ENCODE peak calls at places on chromosomes 1 and 21, in seven cellular contexts. V is uterus; F is stimulated activated CD4-positive, alpha-beta T cell treated with anti-CD3 and anti-CD28 coated beads, Interleukin-2, amount 100 ng/mL, for 48 hours; N is EH; P is Caco-2; A is H54; K is iris pigment epithelial cell. Y is an unnamed sample.

GRCh38 chr21:17554619-17555472 is 42.0 kb downstream of the CXADR start:
- DNase-seq in P (peak), F (no peak), V (no peak), A (no peak), N (peak), K (no peak), Y (peak)

GRCh38 chr1:51542158-51542953 is 23.3 kb upstream of the EPS15 start:
- DNase-seq in A (no peak), K (no peak), P (no peak), F (no peak), V (no peak), N (no peak), Y (no peak)

GRCh38 chr1:153953859-153954365 is 4.5 kb downstream of the CRTC2 start:
- DNase-seq in F (no peak), N (no peak), V (no peak), K (no peak), A (no peak), P (peak), Y (no peak)

GRCh38 chr1:209720826-209721225 is 16.2 kb downstream of the HSD11B1 start:
- DNase-seq in F (no peak), V (no peak), A (no peak), K (peak), P (no peak), N (peak), Y (no peak)

GRCh38 chr1:29805122-29805895 is 569.0 kb downstream of the PTPRU start:
- DNase-seq in N (no peak), V (no peak), A (no peak), F (no peak), K (no peak), P (no peak), Y (no peak)

GRCh38 chr1:161048949-161049722 is 3.4 kb upstream of the USF1 start:
- DNase-seq in A (no peak), F (no peak), V (no peak), P (no peak), N (no peak), K (no peak), Y (no peak)

GRCh38 chr1:226986496-226987178 is 46.5 kb downstream of the COQ8A start:
- DNase-seq in V (no peak), P (no peak), A (no peak), K (no peak), F (no peak), N (no peak), Y (no peak)

GRCh38 chr1:8427493-8427892 is 109.6 kb downstream of the SLC45A1 start:
- DNase-seq in K (no peak), P (no peak), V (no peak), F (no peak), A (no peak), N (no peak), Y (no peak)

GRCh38 chr1:4267381-4268261 is 367.5 kb upstream of the C1orf174 start:
- DNase-seq in N (no peak), K (no peak), P (no peak), V (no peak), F (no peak), A (no peak), Y (no peak)

GRCh38 chr1:91552596-91552995 is 51.9 kb downstream of the CDC7 start:
- DNase-seq in A (no peak), F (no peak), K (no peak), N (no peak), V (no peak), P (no peak), Y (no peak)

GRCh38 chr1:155329980-155330598 is 9.4 kb downstream of the RUSC1 start:
- DNase-seq in F (no peak), P (no peak), N (no peak), V (no peak), K (peak), A (no peak), Y (no peak)

GRCh38 chr1:31984419-31985347 is 29.0 kb upstream of the KHDRBS1 start:
- DNase-seq in V (no peak), A (no peak), P (no peak), N (peak), K (peak), F (no peak), Y (peak)

GRCh38 chr1:168170552-168171508 is 7.9 kb upstream of the TIPRL start:
- DNase-seq in F (no peak), V (no peak), A (no peak), N (peak), K (no peak), P (no peak), Y (no peak)

GRCh38 chr1:157994704-157995540 is 1.5 kb downstream of the KIRREL1 start:
- DNase-seq in A (no peak), V (peak), F (no peak), K (peak), P (no peak), N (peak), Y (peak)

GRCh38 chr1:109705411-109705810 is 6.6 kb upstream of the GSTM5 start:
- DNase-seq in V (no peak), N (no peak), K (no peak), P (no peak), F (no peak), A (no peak), Y (no peak)

GRCh38 chr1:9890224-9890731 is 19.8 kb downstream of the CTNNBIP1 start:
- DNase-seq in A (peak), N (peak), P (no peak), V (peak), F (no peak), K (peak), Y (peak)

GRCh38 chr1:88983791-88984552 is 8.5 kb downstream of the KYAT3 start:
- DNase-seq in A (peak), V (no peak), P (peak), F (no peak), N (peak), K (peak), Y (peak)

GRCh38 chr1:15260418-15261154 is 13.6 kb downstream of the FHAD1 start:
- DNase-seq in P (no peak), K (peak), F (no peak), N (no peak), A (peak), V (no peak), Y (peak)